ENCODE peak calls at places on chromosomes 1 and 21, in four cellular contexts. One of them, this sample, is unnamed.

GRCh38 chr1:162722036-162722435 is 68.5 kb upstream of the HSD17B7 start:
- DNase-seq in fibroblast of villous mesenchyme: no peak
- DNase-seq in brain pericyte: no peak
- DNase-seq in psoas muscle: no peak
- DNase-seq in this sample: no peak

GRCh38 chr1:43274804-43275180 is 5.0 kb downstream of the TMEM125 start:
- DNase-seq in fibroblast of villous mesenchyme: no peak
- DNase-seq in brain pericyte: no peak
- DNase-seq in psoas muscle: no peak
- DNase-seq in this sample: no peak

GRCh38 chr1:232538943-232539302 is 91.0 kb downstream of the SIPA1L2 start:
- DNase-seq in fibroblast of villous mesenchyme: no peak
- DNase-seq in brain pericyte: no peak
- DNase-seq in psoas muscle: no peak
- DNase-seq in this sample: no peak

GRCh38 chr1:180953291-180953747 is 40.6 kb downstream of the KIAA1614 start:
- DNase-seq in fibroblast of villous mesenchyme: no peak
- DNase-seq in brain pericyte: no peak
- DNase-seq in psoas muscle: peak
- DNase-seq in this sample: no peak

GRCh38 chr1:207321790-207322530 is 482 bp downstream of the CD55 start:
- DNase-seq in fibroblast of villous mesenchyme: peak
- DNase-seq in brain pericyte: no peak
- DNase-seq in psoas muscle: no peak
- DNase-seq in this sample: no peak

GRCh38 chr21:46604975-46605758 is at the start of gene S100B:
- DNase-seq in fibroblast of villous mesenchyme: no peak
- DNase-seq in brain pericyte: no peak
- DNase-seq in psoas muscle: no peak
- DNase-seq in this sample: peak

GRCh38 chr1:243883551-243883950 is 33.5 kb upstream of the AKT3 start:
- DNase-seq in fibroblast of villous mesenchyme: peak
- DNase-seq in brain pericyte: no peak
- DNase-seq in psoas muscle: no peak
- DNase-seq in this sample: no peak

GRCh38 chr1:169904834-169905233 is 11.1 kb upstream of the SCYL3 start:
- DNase-seq in fibroblast of villous mesenchyme: no peak
- DNase-seq in brain pericyte: no peak
- DNase-seq in psoas muscle: no peak
- DNase-seq in this sample: no peak

GRCh38 chr1:199948587-199949280 is 78.8 kb upstream of the NR5A2 start:
- DNase-seq in fibroblast of villous mesenchyme: no peak
- DNase-seq in brain pericyte: no peak
- DNase-seq in psoas muscle: no peak
- DNase-seq in this sample: peak

GRCh38 chr21:39184050-39184980 is 1.1 kb upstream of the PSMG1 start:
- DNase-seq in fibroblast of villous mesenchyme: peak
- DNase-seq in brain pericyte: no peak
- DNase-seq in psoas muscle: no peak
- DNase-seq in this sample: no peak

GRCh38 chr1:30928171-30928570 is 19.6 kb upstream of the SDC3 start:
- DNase-seq in fibroblast of villous mesenchyme: no peak
- DNase-seq in brain pericyte: no peak
- DNase-seq in psoas muscle: no peak
- DNase-seq in this sample: peak

GRCh38 chr1:2133039-2133878 is 61.3 kb downstream of the FAAP20 start:
- DNase-seq in fibroblast of villous mesenchyme: peak
- DNase-seq in brain pericyte: peak
- DNase-seq in psoas muscle: peak
- DNase-seq in this sample: peak

GRCh38 chr1:25148673-25149300 is 83.5 kb downstream of the SYF2 start:
- DNase-seq in fibroblast of villous mesenchyme: peak
- DNase-seq in brain pericyte: no peak
- DNase-seq in psoas muscle: no peak
- DNase-seq in this sample: peak

GRCh38 chr1:98119793-98120192 is 199.0 kb upstream of the DPYD start:
- DNase-seq in fibroblast of villous mesenchyme: peak
- DNase-seq in brain pericyte: no peak
- DNase-seq in psoas muscle: no peak
- DNase-seq in this sample: no peak

GRCh38 chr1:50108497-50109073 is at the start of gene ELAVL4:
- DNase-seq in fibroblast of villous mesenchyme: no peak
- DNase-seq in brain pericyte: no peak
- DNase-seq in psoas muscle: no peak
- DNase-seq in this sample: no peak

GRCh38 chr1:68104155-68104554 is 53.7 kb upstream of the DIRAS3 start:
- DNase-seq in fibroblast of villous mesenchyme: peak
- DNase-seq in brain pericyte: peak
- DNase-seq in psoas muscle: no peak
- DNase-seq in this sample: peak

GRCh38 chr21:37564924-37565529 is 198.5 kb downstream of the DYRK1A start:
- DNase-seq in fibroblast of villous mesenchyme: peak
- DNase-seq in brain pericyte: no peak
- DNase-seq in psoas muscle: peak
- DNase-seq in this sample: no peak

GRCh38 chr1:231460614-231461013 is 38.5 kb upstream of the EGLN1 start:
- DNase-seq in fibroblast of villous mesenchyme: peak
- DNase-seq in brain pericyte: no peak
- DNase-seq in psoas muscle: no peak
- DNase-seq in this sample: peak

GRCh38 chr1:3084726-3085125 is 15.7 kb downstream of the PRDM16 start:
- DNase-seq in fibroblast of villous mesenchyme: no peak
- DNase-seq in brain pericyte: no peak
- DNase-seq in psoas muscle: no peak
- DNase-seq in this sample: no peak

GRCh38 chr1:226404063-226404903 is 3.6 kb downstream of the PARP1 start:
- DNase-seq in fibroblast of villous mesenchyme: peak
- DNase-seq in brain pericyte: no peak
- DNase-seq in psoas muscle: no peak
- DNase-seq in this sample: no peak

GRCh38 chr1:159941139-159941866 is 4.1 kb downstream of the IGSF9 start:
- DNase-seq in fibroblast of villous mesenchyme: no peak
- DNase-seq in brain pericyte: no peak
- DNase-seq in psoas muscle: no peak
- DNase-seq in this sample: no peak

GRCh38 chr1:39102537-39103320 is 76.6 kb downstream of the NDUFS5 start:
- DNase-seq in fibroblast of villous mesenchyme: peak
- DNase-seq in brain pericyte: no peak
- DNase-seq in psoas muscle: no peak
- DNase-seq in this sample: peak

GRCh38 chr1:6338685-6339084 is 54.9 kb downstream of the ACOT7 start:
- DNase-seq in fibroblast of villous mesenchyme: no peak
- DNase-seq in brain pericyte: no peak
- DNase-seq in psoas muscle: no peak
- DNase-seq in this sample: no peak

GRCh38 chr1:150557065-150557600 is 7.9 kb downstream of the ADAMTSL4 start:
- DNase-seq in fibroblast of villous mesenchyme: no peak
- DNase-seq in brain pericyte: no peak
- DNase-seq in psoas muscle: peak
- DNase-seq in this sample: no peak

GRCh38 chr1:54017979-54018378 is at the start of gene LDLRAD1:
- DNase-seq in fibroblast of villous mesenchyme: no peak
- DNase-seq in brain pericyte: no peak
- DNase-seq in psoas muscle: no peak
- DNase-seq in this sample: no peak

GRCh38 chr1:46642091-46642680 is 25.6 kb upstream of the MOB3C start:
- DNase-seq in fibroblast of villous mesenchyme: no peak
- DNase-seq in brain pericyte: no peak
- DNase-seq in psoas muscle: no peak
- DNase-seq in this sample: no peak

GRCh38 chr1:29508458-29509107 is 272.3 kb downstream of the PTPRU start:
- DNase-seq in fibroblast of villous mesenchyme: no peak
- DNase-seq in brain pericyte: no peak
- DNase-seq in psoas muscle: no peak
- DNase-seq in this sample: no peak

GRCh38 chr1:210313046-210313445 is 15.7 kb upstream of the HHAT start:
- DNase-seq in fibroblast of villous mesenchyme: no peak
- DNase-seq in brain pericyte: no peak
- DNase-seq in psoas muscle: no peak
- DNase-seq in this sample: no peak

GRCh38 chr1:244450597-244451538 is 841 bp downstream of the ADSS2 start:
- DNase-seq in fibroblast of villous mesenchyme: peak
- DNase-seq in brain pericyte: no peak
- DNase-seq in psoas muscle: peak
- DNase-seq in this sample: peak

GRCh38 chr21:42525228-42525604 is 11.6 kb downstream of the SLC37A1 start:
- DNase-seq in fibroblast of villous mesenchyme: no peak
- DNase-seq in brain pericyte: no peak
- DNase-seq in psoas muscle: no peak
- DNase-seq in this sample: no peak

GRCh38 chr1:203166192-203166940 is 9.3 kb downstream of the MYBPH start:
- DNase-seq in fibroblast of villous mesenchyme: no peak
- DNase-seq in brain pericyte: no peak
- DNase-seq in psoas muscle: no peak
- DNase-seq in this sample: no peak

GRCh38 chr1:27672750-27673112 is 739 bp upstream of the IFI6 start:
- DNase-seq in fibroblast of villous mesenchyme: peak
- DNase-seq in brain pericyte: no peak
- DNase-seq in psoas muscle: no peak
- DNase-seq in this sample: no peak

GRCh38 chr1:28259935-28260802 is 851 bp downstream of the SESN2 start:
- DNase-seq in fibroblast of villous mesenchyme: peak
- DNase-seq in brain pericyte: peak
- DNase-seq in psoas muscle: peak
- DNase-seq in this sample: peak

GRCh38 chr1:41639332-41639936 is 155.0 kb upstream of the EDN2 start:
- DNase-seq in fibroblast of villous mesenchyme: peak
- DNase-seq in brain pericyte: no peak
- DNase-seq in psoas muscle: no peak
- DNase-seq in this sample: no peak